ENCODE peak calls at places on chromosome 1, in six cellular contexts. One of them, this sample, is unnamed.

GRCh38 chr1:172246521-172247390 is 173.7 kb upstream of the C1orf105 start:
- DNase-seq in NCI-H1105 treated with DMSO at 0.1 percent for 48 hours: no peak
- DNase-seq in esophagus muscularis mucosa: no peak
- DNase-seq in EH: peak; percentile 15
- DNase-seq in iPS-NIHi11: no peak
- DNase-seq in psoas muscle: no peak
- DNase-seq in this sample: no peak

GRCh38 chr1:235736263-235736662 is 86.7 kb upstream of the GNG4 start:
- DNase-seq in NCI-H1105 treated with DMSO at 0.1 percent for 48 hours: no peak
- DNase-seq in esophagus muscularis mucosa: no peak
- DNase-seq in EH: no peak
- DNase-seq in psoas muscle: no peak
- DNase-seq in iPS-NIHi11: no peak
- DNase-seq in this sample: no peak

GRCh38 chr1:53071167-53071865 is 9.3 kb downstream of the PODN start:
- DNase-seq in iPS-NIHi11: no peak
- DNase-seq in psoas muscle: peak; percentile 46
- DNase-seq in esophagus muscularis mucosa: no peak
- DNase-seq in EH: no peak
- DNase-seq in NCI-H1105 treated with DMSO at 0.1 percent for 48 hours: no peak
- DNase-seq in this sample: no peak

GRCh38 chr1:206579747-206580437 is 32.4 kb downstream of the EIF2D start:
- DNase-seq in NCI-H1105 treated with DMSO at 0.1 percent for 48 hours: no peak
- DNase-seq in psoas muscle: peak; percentile 89
- DNase-seq in iPS-NIHi11: no peak
- DNase-seq in EH: peak; percentile 61
- DNase-seq in esophagus muscularis mucosa: peak; percentile 94
- DNase-seq in this sample: no peak

GRCh38 chr1:28329395-28330153 is 734 bp downstream of the MED18 start:
- DNase-seq in iPS-NIHi11: no peak
- DNase-seq in EH: peak; percentile 39
- DNase-seq in esophagus muscularis mucosa: no peak
- DNase-seq in psoas muscle: peak; percentile 68
- DNase-seq in NCI-H1105 treated with DMSO at 0.1 percent for 48 hours: no peak
- DNase-seq in this sample: peak; percentile 21

GRCh38 chr1:192952646-192953045 is 106.5 kb downstream of the UCHL5 start:
- DNase-seq in NCI-H1105 treated with DMSO at 0.1 percent for 48 hours: no peak
- DNase-seq in EH: peak; percentile 47
- DNase-seq in esophagus muscularis mucosa: no peak
- DNase-seq in psoas muscle: no peak
- DNase-seq in iPS-NIHi11: no peak
- DNase-seq in this sample: no peak

GRCh38 chr1:200005160-200005559 is 22.4 kb upstream of the NR5A2 start:
- DNase-seq in esophagus muscularis mucosa: no peak
- DNase-seq in NCI-H1105 treated with DMSO at 0.1 percent for 48 hours: no peak
- DNase-seq in psoas muscle: no peak
- DNase-seq in EH: peak; percentile 23
- DNase-seq in iPS-NIHi11: no peak
- DNase-seq in this sample: no peak

GRCh38 chr1:209435654-209436566 is 147.6 kb upstream of the CAMK1G start:
- DNase-seq in NCI-H1105 treated with DMSO at 0.1 percent for 48 hours: peak; percentile 65
- DNase-seq in EH: peak; percentile 80
- DNase-seq in iPS-NIHi11: peak; percentile 90
- DNase-seq in esophagus muscularis mucosa: no peak
- DNase-seq in psoas muscle: peak; percentile 71
- DNase-seq in this sample: peak; percentile 33

GRCh38 chr1:244302889-244303609 is 148.7 kb downstream of the ADSS2 start:
- DNase-seq in EH: peak; percentile 56
- DNase-seq in NCI-H1105 treated with DMSO at 0.1 percent for 48 hours: no peak
- DNase-seq in psoas muscle: no peak
- DNase-seq in esophagus muscularis mucosa: no peak
- DNase-seq in iPS-NIHi11: no peak
- DNase-seq in this sample: no peak

GRCh38 chr1:7422561-7422960 is 348.5 kb upstream of the VAMP3 start:
- DNase-seq in EH: no peak
- DNase-seq in esophagus muscularis mucosa: no peak
- DNase-seq in iPS-NIHi11: no peak
- DNase-seq in NCI-H1105 treated with DMSO at 0.1 percent for 48 hours: no peak
- DNase-seq in psoas muscle: no peak
- DNase-seq in this sample: no peak

GRCh38 chr1:67689267-67690017 is 4.4 kb downstream of the GADD45A start:
- DNase-seq in esophagus muscularis mucosa: no peak
- DNase-seq in iPS-NIHi11: no peak
- DNase-seq in NCI-H1105 treated with DMSO at 0.1 percent for 48 hours: no peak
- DNase-seq in EH: no peak
- DNase-seq in psoas muscle: no peak
- DNase-seq in this sample: no peak

This sample was measured in HepG2.